ENCODE peak calls at places on chromosomes 5 and 9, in four cellular contexts. X, M, Z and J are unnamed samples.

GRCh38 chr9:23543420-23543819 is 282.6 kb downstream of the ELAVL2 start:
- DNase-seq in X (no peak), M (no peak), Z (no peak), J (no peak)

GRCh38 chr9:72149231-72149975 is at the start of gene GDA:
- DNase-seq in X (no peak), M (no peak), Z (no peak), J (peak; percentile 76)

GRCh38 chr9:82332774-82333152 is 344.2 kb downstream of the SPATA31D1 start:
- DNase-seq in X (no peak), M (no peak), Z (no peak), J (no peak)

GRCh38 chr5:9467199-9468069 is 78.4 kb downstream of the SEMA5A start:
- DNase-seq in X (no peak), M (no peak), Z (no peak), J (no peak)

GRCh38 chr9:124032247-124032646 is 20.7 kb downstream of the LHX2 start:
- DNase-seq in X (no peak), M (no peak), Z (no peak), J (no peak)

GRCh38 chr5:148826082-148826971 is at the start of gene ADRB2:
- DNase-seq in X (peak; percentile 72), M (peak; percentile 55), Z (peak; percentile 91), J (peak; percentile 80)

GRCh38 chr5:37039824-37040223 is 163.3 kb downstream of the NIPBL start:
- DNase-seq in X (no peak), M (no peak), Z (no peak), J (no peak)

GRCh38 chr5:148471379-148471778 is 87.6 kb downstream of the FBXO38 start:
- DNase-seq in X (no peak), M (no peak), Z (no peak), J (no peak)

GRCh38 chr9:131809941-131810344 is 70.1 kb upstream of the RAPGEF1 start:
- DNase-seq in X (no peak), M (no peak), Z (no peak), J (no peak)

GRCh38 chr5:131263648-131264452 is at the start of gene CDC42SE2:
- DNase-seq in X (no peak), M (peak; percentile 66), Z (peak; percentile 94), J (peak; percentile 59)

GRCh38 chr5:68365894-68366293 is 150.3 kb downstream of the PIK3R1 start:
- DNase-seq in X (peak; percentile 31), M (no peak), Z (no peak), J (no peak)

GRCh38 chr9:113875917-113876805 is at the start of gene ZNF618:
- DNase-seq in X (no peak), M (no peak), Z (peak; percentile 62), J (peak; percentile 67)

GRCh38 chr5:178284095-178284675 is 51.6 kb upstream of the PHYKPL start:
- DNase-seq in X (no peak), M (no peak), Z (peak; percentile 32), J (no peak)

GRCh38 chr9:27763831-27764230 is 190.6 kb upstream of the C9orf72 start:
- DNase-seq in X (no peak), M (no peak), Z (no peak), J (no peak)

GRCh38 chr9:113567361-113568080 is 104.0 kb downstream of the RGS3 start:
- DNase-seq in X (no peak), M (no peak), Z (no peak), J (no peak)

GRCh38 chr9:130176760-130177159 is 4.6 kb downstream of the NCS1 start:
- DNase-seq in X (no peak), M (no peak), Z (no peak), J (no peak)

GRCh38 chr9:71812385-71812784 is 44.1 kb upstream of the CEMIP2 start:
- DNase-seq in X (no peak), M (no peak), Z (no peak), J (no peak)

GRCh38 chr9:35499701-35500030 is 9.8 kb downstream of the RUSC2 start:
- DNase-seq in X (no peak), M (no peak), Z (no peak), J (no peak)

GRCh38 chr5:133873936-133874585 is 94.4 kb downstream of the C5orf15 start:
- DNase-seq in X (no peak), M (no peak), Z (no peak), J (no peak)

GRCh38 chr5:33180900-33181299 is 259.9 kb upstream of the TARS1 start:
- DNase-seq in X (no peak), M (no peak), Z (no peak), J (no peak)

GRCh38 chr5:31563216-31563615 is 31.1 kb downstream of the C5orf22 start:
- DNase-seq in X (no peak), M (no peak), Z (no peak), J (no peak)

GRCh38 chr5:104952876-104953275 is 1390.3 kb upstream of the NUDT12 start:
- DNase-seq in X (no peak), M (no peak), Z (no peak), J (no peak)

GRCh38 chr9:121699271-121700164 is 48.1 kb downstream of the DAB2IP start:
- DNase-seq in X (no peak), M (no peak), Z (no peak), J (peak; percentile 68)

GRCh38 chr5:175840050-175840841 is 31.1 kb upstream of the CPLX2 start:
- DNase-seq in X (no peak), M (peak; percentile 39), Z (peak; percentile 32), J (no peak)

GRCh38 chr5:139759219-139759721 is 36.3 kb upstream of the PSD2 start:
- DNase-seq in X (no peak), M (no peak), Z (no peak), J (no peak)

GRCh38 chr9:32839013-32839442 is 55.7 kb downstream of the TMEM215 start:
- DNase-seq in X (no peak), M (no peak), Z (no peak), J (no peak)

GRCh38 chr5:179906294-179906794 is 1.4 kb downstream of the TBC1D9B start:
- DNase-seq in X (no peak), M (no peak), Z (no peak), J (no peak)

GRCh38 chr5:72067682-72068470 is 39.4 kb upstream of the MAP1B start:
- DNase-seq in X (no peak), M (no peak), Z (peak; percentile 30), J (no peak)

GRCh38 chr5:555058-555623 is 30.9 kb upstream of the SLC9A3 start:
- DNase-seq in X (no peak), M (no peak), Z (no peak), J (no peak)

GRCh38 chr5:108788142-108788541 is 40.4 kb downstream of the FER start:
- DNase-seq in X (no peak), M (no peak), Z (no peak), J (no peak)

GRCh38 chr9:92140074-92140753 is 25.0 kb upstream of the SPTLC1 start:
- DNase-seq in X (no peak), M (peak; percentile 67), Z (peak; percentile 74), J (peak; percentile 82)

GRCh38 chr9:99075246-99075912 is 29.5 kb upstream of the TGFBR1 start:
- DNase-seq in X (no peak), M (no peak), Z (peak; percentile 90), J (no peak)

GRCh38 chr5:10595678-10596309 is 31.9 kb downstream of the ANKRD33B start:
- DNase-seq in X (no peak), M (peak; percentile 24), Z (peak; percentile 69), J (no peak)

GRCh38 chr5:144092510-144092909 is 77.9 kb downstream of the YIPF5 start:
- DNase-seq in X (no peak), M (no peak), Z (no peak), J (no peak)

GRCh38 chr5:141508808-141509611 is 20.1 kb downstream of the PCDHGC5 start:
- DNase-seq in X (no peak), M (peak; percentile 5), Z (no peak), J (no peak)

GRCh38 chr5:132389051-132389331 is 19.5 kb downstream of the SLC22A5 start:
- DNase-seq in X (no peak), M (no peak), Z (no peak), J (no peak)

GRCh38 chr5:132387649-132388117 is 18.2 kb downstream of the SLC22A5 start:
- DNase-seq in X (no peak), M (no peak), Z (peak; percentile 58), J (no peak)

GRCh38 chr5:132388244-132389050 is 18.9 kb downstream of the SLC22A5 start:
- DNase-seq in X (no peak), M (no peak), Z (no peak), J (no peak)

GRCh38 chr5:132385321-132386105 is 16.0 kb downstream of the SLC22A5 start:
- DNase-seq in X (peak; percentile 39), M (peak; percentile 52), Z (peak; percentile 34), J (no peak)

DNA sequence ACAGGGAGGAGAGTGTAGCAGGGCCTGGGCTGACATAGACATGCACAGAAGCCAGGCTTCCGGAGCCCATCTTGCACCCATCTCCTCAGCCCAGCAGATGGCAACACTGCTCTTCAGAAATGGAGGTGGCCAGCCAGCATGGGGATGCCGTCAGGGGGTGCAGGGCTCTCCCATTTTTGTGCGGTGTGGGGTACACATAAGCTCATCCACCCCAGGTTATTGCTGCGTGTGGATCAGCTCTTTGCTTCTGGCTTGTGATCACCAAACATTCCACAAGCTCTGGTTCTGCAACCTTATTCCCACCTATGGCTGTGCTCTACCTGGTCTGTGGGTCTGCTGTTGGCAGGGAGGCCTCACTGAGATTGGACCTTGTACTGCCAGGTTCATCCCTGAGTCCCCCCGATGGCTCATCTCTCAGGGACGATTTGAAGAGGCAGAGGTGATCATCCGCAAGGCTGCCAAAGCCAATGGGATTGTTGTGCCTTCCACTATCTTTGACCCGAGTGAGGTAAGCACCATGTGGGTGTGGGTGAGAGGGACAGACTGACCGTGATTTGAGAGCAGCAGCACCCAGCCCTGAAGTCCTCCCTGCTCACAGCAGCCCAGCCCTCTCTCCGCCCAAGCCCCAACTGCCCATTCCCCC is 17.3 kb downstream of the SLC22A5 start:
- DNase-seq in X (peak; percentile 70), M (peak; percentile 56), Z (peak; percentile 72), J (no peak)
- TF ChIP-seq HDAC6 in X (no peak), M (no peak), Z (no peak), J (no peak)

DNA sequence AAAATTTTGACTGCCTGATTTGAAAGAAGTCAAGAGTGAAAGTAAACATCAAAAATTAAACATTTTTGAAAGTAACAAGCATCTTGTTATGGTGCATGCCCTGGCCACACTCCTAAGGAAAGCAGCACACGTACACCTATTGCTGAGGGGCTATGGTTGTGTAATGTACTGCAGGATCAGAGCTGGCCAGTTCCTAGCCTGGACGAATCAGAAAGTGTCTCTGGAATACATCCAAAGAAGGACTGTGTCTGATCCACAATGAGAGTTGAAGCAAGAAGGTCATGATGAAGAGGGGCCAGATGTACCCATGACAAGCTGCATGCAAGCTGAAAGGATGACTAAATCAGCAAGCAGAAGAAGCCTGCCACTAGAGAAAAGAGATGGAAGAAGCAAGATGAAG is 618.2 kb downstream of the TLE1 start:
- DNase-seq in X (no peak), M (no peak), Z (no peak), J (no peak)
- TF ChIP-seq HDAC6 in X (no peak), M (no peak), Z (no peak), J (no peak)

GRCh38 chr9:125444166-125444565 is 182.5 kb downstream of the GAPVD1 start:
- DNase-seq in X (no peak), M (no peak), Z (no peak), J (no peak)
- TF ChIP-seq HDAC6 in X (no peak), M (no peak), Z (no peak), J (no peak)

DNA sequence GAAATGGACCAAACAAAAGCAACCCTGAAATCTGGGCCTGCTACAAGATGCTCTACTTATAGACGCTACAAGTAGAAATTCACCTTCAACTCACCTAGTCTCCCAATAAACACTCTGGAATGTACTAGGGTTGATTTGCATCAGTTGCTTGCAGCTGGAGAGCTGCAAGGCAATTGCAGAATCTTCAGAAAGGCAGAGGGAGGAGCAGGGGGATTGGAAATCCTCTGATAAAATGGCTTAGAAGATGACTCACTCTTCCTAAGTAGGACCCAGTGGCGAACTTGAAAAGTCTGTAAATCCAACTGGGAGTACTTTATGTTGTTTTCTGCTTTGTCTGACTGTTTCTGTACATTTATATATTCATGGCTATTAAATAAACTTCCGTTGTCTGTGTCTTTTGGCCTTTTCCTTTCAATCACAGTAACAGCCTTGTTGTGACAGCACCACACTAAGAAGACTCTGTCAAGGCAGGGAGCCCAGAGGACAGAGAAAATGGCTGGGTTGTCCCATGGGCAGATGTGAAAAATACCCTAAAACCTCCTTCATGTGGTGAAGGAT is 14.7 kb upstream of the MLLT3 start:
- DNase-seq in X (no peak), M (no peak), Z (no peak), J (no peak)
- TF ChIP-seq HDAC6 in X (no peak), M (no peak), Z (no peak), J (no peak)